ENCODE peak calls at places on chromosomes 3 and 15, in eight cellular contexts. O is aorta, F is lung, V is left lung, K is body of pancreas, D is heart left ventricle, R is upper lobe of left lung, P is A549. H is an unnamed sample.
A peak's percentile ranks its signal among the peaks of the same experiment; 100 is the strongest.

GRCh38 chr15:57923750-57924149 is 141.8 kb downstream of the ALDH1A2 start:
- ATAC-seq in R (peak; percentile 7), K (peak; percentile 31), P (no peak), F (no peak), D (peak; percentile 28), O (peak; percentile 32), V (peak; percentile 12), H (peak; percentile 29)

GRCh38 chr15:35692256-35692867 is 146.4 kb upstream of the DPH6 start:
- ATAC-seq in R (no peak), D (no peak), K (no peak), F (no peak), V (no peak), P (no peak), O (no peak), H (no peak)

GRCh38 chr3:114252954-114253353 is 15.6 kb upstream of the ZNF80 start:
- ATAC-seq in V (no peak), R (no peak), P (no peak), K (no peak), F (no peak), D (no peak), O (no peak), H (no peak)

GRCh38 chr15:78993931-78994530 is 49.2 kb upstream of the CTSH start:
- ATAC-seq in P (no peak), V (peak; percentile 57), F (peak; percentile 60), R (peak; percentile 38), D (no peak), K (no peak), O (no peak), H (no peak)

GRCh38 chr3:156751461-156752025 is 74.6 kb upstream of the LEKR1 start:
- ATAC-seq in O (peak; percentile 65), D (peak; percentile 83), P (no peak), R (peak; percentile 92), F (peak; percentile 49), K (no peak), V (peak; percentile 43), H (peak; percentile 67)

GRCh38 chr15:95292790-95293450 is 1037.6 kb upstream of the NR2F2 start:
- ATAC-seq in O (no peak), V (peak; percentile 22), D (peak; percentile 47), K (no peak), F (no peak), R (no peak), P (no peak), H (no peak)

GRCh38 chr3:139288266-139288821 is 55.5 kb upstream of the MRPS22 start:
- ATAC-seq in O (no peak), K (peak; percentile 85), F (no peak), D (peak; percentile 92), P (peak; percentile 74), R (no peak), V (no peak), H (peak; percentile 16)

GRCh38 chr15:88844749-88845386 is 41.6 kb downstream of the ACAN start:
- ATAC-seq in K (no peak), F (no peak), R (no peak), D (no peak), P (no peak), V (no peak), O (no peak), H (no peak)

GRCh38 chr3:184156522-184156955 is 1.4 kb downstream of the DVL3 start:
- ATAC-seq in O (peak; percentile 78), K (peak; percentile 33), D (peak; percentile 54), F (no peak), V (peak; percentile 62), P (peak; percentile 66), R (peak; percentile 52), H (peak; percentile 42)

DNA sequence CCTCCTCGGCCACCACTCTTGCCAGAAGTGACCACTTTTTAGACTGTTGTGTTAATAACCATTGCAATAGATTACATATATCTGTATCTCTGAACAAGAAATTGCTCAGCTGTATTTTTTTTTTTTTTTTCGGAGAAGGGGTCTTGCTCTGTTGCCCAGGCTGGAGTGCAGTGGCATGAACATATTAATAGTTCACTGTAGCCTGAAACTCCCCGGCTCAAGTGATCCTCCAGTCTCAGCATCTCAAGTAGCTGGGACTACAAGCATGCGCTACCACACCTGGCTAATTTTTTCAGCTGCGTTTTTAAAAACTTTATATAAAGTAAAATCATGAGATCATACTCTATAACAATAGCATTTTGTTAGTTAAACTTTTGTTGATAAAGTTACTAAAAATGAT is 609.0 kb downstream of the ZNF385D start:
- ATAC-seq in O (no peak), D (no peak), F (no peak), K (no peak), V (no peak), R (no peak), P (no peak), H (no peak)
- H3K9me3 ChIP-seq in O (no peaks in the 10 kb centered on the region), D (no peaks in the 10 kb centered on the region), F (no peaks in the 10 kb centered on the region), K (no peaks in the 10 kb centered on the region), V (no peaks in the 10 kb centered on the region), R (no peaks in the 10 kb centered on the region), P (no peaks in the 10 kb centered on the region), H (no peaks in the 10 kb centered on the region)

GRCh38 chr15:77940548-77940947 is 137.0 kb downstream of the TBC1D2B start:
- ATAC-seq in O (no peak), K (no peak), R (no peak), F (no peak), P (no peak), V (no peak), D (no peak), H (no peak)
- H3K9me3 ChIP-seq in O (no peaks in the 10 kb centered on the region), K (no peaks in the 10 kb centered on the region), R (no peaks in the 10 kb centered on the region), F (no peaks in the 10 kb centered on the region), P (no peaks in the 10 kb centered on the region), V (no peaks in the 10 kb centered on the region), D (no peaks in the 10 kb centered on the region), H (no peaks in the 10 kb centered on the region)

DNA sequence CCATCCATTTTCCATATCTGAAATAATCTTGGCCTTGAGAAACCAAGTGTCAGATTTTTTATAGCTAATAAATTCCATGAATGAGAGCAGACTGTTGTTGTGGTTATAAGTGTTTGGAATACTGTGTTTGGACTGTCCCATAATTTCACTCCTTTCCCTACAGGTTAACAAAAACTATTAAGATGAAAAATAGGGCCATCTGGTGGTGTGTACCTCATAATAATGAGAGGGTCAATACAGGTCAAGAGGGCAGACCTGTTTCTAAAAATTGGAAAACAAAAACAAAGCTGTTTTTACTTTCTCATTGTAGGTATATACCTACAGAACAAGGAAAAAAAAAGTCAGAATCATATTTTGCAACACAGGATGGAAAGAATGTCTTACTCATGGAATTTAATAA is 553.8 kb upstream of the SGO1 start:
- ATAC-seq in F (no peak), R (no peak), O (no peak), K (no peak), P (no peak), V (peak; percentile 32), D (no peak), H (no peak)
- H3K9me3 ChIP-seq in F (no peaks in the 10 kb centered on the region), R (no peaks in the 10 kb centered on the region), O (no peaks in the 10 kb centered on the region), K (no peaks in the 10 kb centered on the region), P (no peaks in the 10 kb centered on the region), V (no peaks in the 10 kb centered on the region), D (no peaks in the 10 kb centered on the region), H (no peaks in the 10 kb centered on the region)

DNA sequence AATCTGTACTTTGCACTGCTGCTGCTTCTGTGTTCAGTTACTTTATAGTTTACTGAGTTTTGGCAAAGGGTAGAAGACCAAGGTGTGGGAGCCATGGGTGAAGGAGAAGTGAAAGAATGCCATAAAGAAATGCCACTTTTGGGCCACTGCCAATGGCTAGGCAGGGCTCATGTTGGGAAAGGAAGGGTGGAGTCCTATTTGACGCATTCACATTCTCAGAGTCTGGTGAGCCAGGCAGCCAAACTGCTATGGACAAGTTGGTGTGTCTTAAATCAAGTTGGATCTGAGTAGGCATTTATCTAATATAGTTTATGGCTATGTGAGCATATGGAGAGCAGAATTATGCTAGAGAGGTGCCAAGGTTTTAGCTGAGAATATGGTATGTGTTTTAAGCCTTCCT is 296.1 kb downstream of the AGBL1 start:
- ATAC-seq in O (no peak), D (no peak), F (no peak), K (no peak), P (no peak), R (no peak), V (no peak), H (no peak)
- H3K9me3 ChIP-seq in O (peaks cover 4% of the 10 kb centered on the region), D (no peaks in the 10 kb centered on the region), F (no peaks in the 10 kb centered on the region), K (no peaks in the 10 kb centered on the region), P (no peaks in the 10 kb centered on the region), R (no peaks in the 10 kb centered on the region), V (no peaks in the 10 kb centered on the region), H (peaks cover 7% of the 10 kb centered on the region)

GRCh38 chr3:10006762-10007090 is 19.5 kb upstream of the FANCD2 start:
- ATAC-seq in K (no peak), P (no peak), D (no peak), F (no peak), V (no peak), R (no peak), O (no peak), H (no peak)

GRCh38 chr3:10010546-10011465 is 15.4 kb upstream of the FANCD2 start:
- ATAC-seq in F (peak; percentile 92), V (peak; percentile 94), K (peak; percentile 90), R (peak; percentile 95), P (peak; percentile 89), O (peak; percentile 95), D (peak; percentile 89), H (peak; percentile 87)

GRCh38 chr3:10007126-10007782 is 19.0 kb upstream of the FANCD2 start:
- ATAC-seq in K (no peak), F (no peak), V (no peak), R (no peak), O (no peak), P (no peak), D (no peak), H (no peak)

GRCh38 chr3:10006048-10006761 is 19.6 kb upstream of the EMC3 start:
- ATAC-seq in O (no peak), K (no peak), R (no peak), V (no peak), D (no peak), F (no peak), P (no peak), H (no peak)

GRCh38 chr3:10008588-10009344 is 17.5 kb upstream of the FANCD2 start:
- ATAC-seq in P (peak; percentile 79), V (peak; percentile 83), D (peak; percentile 79), F (peak; percentile 77), R (peak; percentile 91), O (peak; percentile 87), K (peak; percentile 80), H (peak; percentile 88)
- H3K9me3 ChIP-seq in P (no peaks in the 10 kb centered on the region), V (no peaks in the 10 kb centered on the region), D (no peaks in the 10 kb centered on the region), F (no peaks in the 10 kb centered on the region), R (no peaks in the 10 kb centered on the region), O (no peaks in the 10 kb centered on the region), K (no peaks in the 10 kb centered on the region), H (no peaks in the 10 kb centered on the region)

DNA sequence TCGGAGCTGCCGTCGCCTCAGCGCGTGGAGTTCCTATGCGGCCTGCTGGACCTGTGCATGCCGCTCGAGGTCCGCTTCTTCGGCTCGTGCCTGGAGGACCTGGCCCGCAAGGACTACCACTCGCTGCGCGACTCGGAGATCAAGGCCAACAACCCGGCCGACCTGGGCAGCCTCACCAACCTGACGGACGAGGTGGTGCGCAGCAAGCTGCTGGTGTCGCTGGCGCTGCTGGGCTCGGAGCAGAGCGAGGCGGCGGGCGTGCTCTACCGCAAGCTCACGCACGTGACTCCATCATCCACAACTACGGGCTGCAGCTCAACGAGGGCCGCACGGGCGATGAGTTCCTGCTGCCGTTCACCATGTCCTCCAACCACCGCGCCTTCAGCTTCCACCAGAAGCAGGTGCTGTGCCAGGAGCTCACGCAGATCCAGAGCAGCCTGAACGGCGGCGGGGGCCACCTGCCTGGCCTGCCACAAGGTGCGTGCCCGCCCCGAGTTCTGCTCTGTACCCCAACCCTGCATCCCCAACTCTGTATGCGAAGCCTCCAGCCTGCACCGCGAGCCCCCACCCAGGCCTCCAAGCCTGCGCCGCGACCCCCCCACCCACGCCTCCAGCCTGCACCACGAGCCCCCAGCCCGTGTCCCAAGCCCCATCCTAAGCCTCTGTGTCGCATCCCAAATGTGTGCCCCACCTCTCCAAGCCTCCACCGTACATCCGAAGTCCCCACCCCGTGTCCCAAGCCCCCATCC is 178.2 kb downstream of the OR4M2 start:
- ATAC-seq in V (no peak), P (peak; percentile 7), D (no peak), R (no peak), K (no peak), F (no peak), O (no peak), H (no peak)
- H3K9me3 ChIP-seq in V (no peaks in the 10 kb centered on the region), P (peaks cover under 1% of the 10 kb centered on the region), D (no peaks in the 10 kb centered on the region), R (no peaks in the 10 kb centered on the region), K (no peaks in the 10 kb centered on the region), F (no peaks in the 10 kb centered on the region), O (no peaks in the 10 kb centered on the region), H (no peaks in the 10 kb centered on the region)